ENCODE peak calls at places on chromosomes 11 and 22, in five cellular contexts. U is GM23248; H is effector memory CD4-positive, alpha-beta T cell; Q is hepatocyte; X is aorta. W is an unnamed sample. For H3K9me3 and H3K36me3, the result is how much of the 10 kb centered on the place peaks cover.

GRCh38 chr11:78057462-78058055 is 6.1 kb upstream of the THRSP start:
- DNase-seq in H (no peak), U (no peak), X (no peak), Q (no peak), W (no peak)

GRCh38 chr22:38177926-38178604 is 3.6 kb downstream of the PLA2G6 start:
- DNase-seq in X (peak), H (no peak), Q (peak), U (peak), W (peak)

GRCh38 chr11:44424841-44425240 is 114.9 kb upstream of the ALX4 start:
- DNase-seq in U (no peak), H (no peak), Q (no peak), X (no peak), W (no peak)

GRCh38 chr22:22578702-22579424 is 19.8 kb upstream of the PRAME start:
- DNase-seq in X (no peak), U (peak), H (no peak), Q (peak), W (peak)

GRCh38 chr22:40637181-40638150 is 947 bp upstream of the MRTFA start:
- DNase-seq in H (peak), X (peak), U (peak), Q (peak), W (no peak)

GRCh38 chr11:3147257-3147619 is 17.9 kb downstream of the OSBPL5 start:
- DNase-seq in Q (no peak), U (peak), X (peak), H (no peak), W (no peak)

GRCh38 chr11:20596629-20597129 is 2.7 kb upstream of the SLC6A5 start:
- DNase-seq in X (no peak), U (peak), Q (no peak), H (no peak), W (no peak)

GRCh38 chr11:75352417-75353206 is 1.2 kb upstream of the ARRB1 start:
- DNase-seq in H (peak), U (peak), Q (peak), X (peak), W (no peak)

GRCh38 chr11:20790622-20791021 is 121.2 kb downstream of the NELL1 start:
- DNase-seq in U (no peak), H (no peak), Q (no peak), X (no peak), W (no peak)

GRCh38 chr11:77065878-77066228 is 918 bp upstream of the CAPN5 start:
- DNase-seq in Q (peak), H (no peak), U (peak), X (no peak), W (no peak)

GRCh38 chr11:7651700-7652099 is 21.6 kb downstream of the CYB5R2 start:
- DNase-seq in U (no peak), Q (no peak), H (no peak), X (no peak), W (no peak)

GRCh38 chr11:120562806-120563425 is 51.4 kb downstream of the GRIK4 start:
- DNase-seq in Q (no peak), U (peak), X (peak), H (no peak), W (no peak)

GRCh38 chr11:120565436-120566155 is 54.0 kb downstream of the GRIK4 start:
- DNase-seq in Q (no peak), X (no peak), U (peak), H (no peak), W (no peak)

GRCh38 chr11:120564573-120565301 is 53.2 kb downstream of the GRIK4 start:
- DNase-seq in Q (peak), H (no peak), U (peak), X (peak), W (peak)

GRCh38 chr11:120566176-120566575 is 54.6 kb downstream of the GRIK4 start:
- DNase-seq in U (peak), X (no peak), H (no peak), Q (no peak), W (no peak)

DNA sequence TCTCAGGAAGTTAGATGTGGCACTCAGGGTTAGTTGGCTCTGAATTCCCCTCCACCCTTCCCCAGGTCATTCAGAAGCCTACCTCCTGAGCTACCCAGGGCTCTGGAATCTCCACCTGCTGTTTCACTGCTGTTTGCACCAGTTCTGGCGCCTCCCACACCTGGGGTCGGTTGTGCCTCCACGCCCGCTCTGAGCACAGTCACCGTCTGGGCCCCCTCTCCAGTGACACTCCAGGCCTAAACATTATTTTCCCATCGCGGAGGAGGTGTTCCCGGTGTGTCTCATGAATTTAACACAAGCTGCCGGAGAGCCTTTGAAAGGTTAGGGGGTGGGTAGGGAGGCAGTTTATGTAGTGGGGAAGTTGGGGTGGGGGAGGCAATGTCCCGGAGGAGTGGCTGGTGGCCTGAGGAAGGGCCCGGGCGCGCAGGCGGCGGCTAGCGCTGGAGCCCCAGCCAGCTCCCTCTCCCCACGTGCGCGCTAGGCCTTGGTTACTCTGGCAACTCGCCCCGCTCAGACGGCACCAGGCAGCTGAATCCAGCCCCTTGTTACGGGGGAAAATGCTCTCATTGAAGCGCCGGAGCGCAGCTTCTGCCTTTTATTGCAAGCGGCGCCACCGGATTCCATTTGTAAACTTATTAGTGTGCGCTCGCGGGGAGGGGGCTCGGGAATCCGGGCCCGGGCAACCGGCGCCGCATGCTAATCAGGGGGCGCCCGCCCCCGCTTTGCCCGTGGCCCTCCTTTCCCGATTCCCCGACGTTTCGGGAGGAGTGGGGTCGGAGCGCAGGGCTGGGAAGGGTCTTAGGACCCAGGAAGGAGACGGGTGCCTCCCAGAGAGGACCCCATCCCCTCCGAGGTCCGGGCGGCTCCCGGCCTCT is 52.4 kb downstream of the GRIK4 start:
- DNase-seq in X (peak), Q (peak), H (no peak), U (no peak), W (no peak)
- H3K4me3 ChIP-seq in X (peak), Q (peak), H (no peak), U (peak), W (no peak)

GRCh38 chr11:134486704-134487103 is 74.7 kb upstream of the B3GAT1 start:
- DNase-seq in H (no peak), Q (no peak), X (no peak), U (no peak), W (no peak)
- H3K9me3 ChIP-seq in H (under half), Q (under half), X (under half), U (under half), W (under half)

DNA sequence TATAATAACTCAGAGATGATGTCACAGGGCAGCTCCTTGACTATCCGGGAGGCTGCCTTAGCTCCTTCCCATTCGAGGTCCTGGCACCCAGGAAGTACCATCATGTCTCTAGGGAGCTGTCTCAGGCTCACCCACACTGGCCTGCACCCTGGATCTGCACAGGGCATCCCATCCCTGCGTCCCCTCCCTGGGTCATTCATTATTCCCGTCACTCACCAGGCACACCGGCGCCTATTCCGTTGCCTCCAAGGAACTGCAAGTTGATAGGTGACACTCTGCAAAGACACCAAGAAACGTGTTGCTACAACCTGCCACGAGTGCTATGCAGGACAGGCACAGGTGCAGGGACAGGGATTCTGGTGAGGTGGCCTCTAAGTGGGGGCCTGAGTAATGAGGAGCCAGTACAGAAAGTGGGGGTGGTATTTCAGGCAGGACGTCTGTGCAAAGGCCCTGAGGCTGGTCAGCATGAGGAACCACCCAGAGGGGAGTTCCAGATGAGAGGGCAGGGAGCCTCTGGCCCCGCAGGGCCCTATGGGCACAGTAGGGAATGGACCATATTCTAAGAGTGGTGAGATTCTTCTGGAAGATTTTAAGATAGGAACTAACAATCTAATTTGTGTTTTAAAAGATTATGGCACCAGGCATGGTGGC is 71.6 kb upstream of the SHANK2 start:
- DNase-seq in X (no peak), U (peak), Q (no peak), H (no peak), W (no peak)
- H3K36me3 ChIP-seq in X (under half), U (under half), Q (under half), H (under half), W (under half)

GRCh38 chr11:59611570-59612565 is 3.7 kb downstream of the OSBP start:
- DNase-seq in H (no peak), X (no peak), U (peak), Q (peak), W (no peak)
- H3K4me3 ChIP-seq in H (no peak), X (no peak), U (no peak), Q (no peak), W (no peak)

GRCh38 chr22:48302657-48303359 is 1524.9 kb downstream of the BRD1 start:
- DNase-seq in X (no peak), U (no peak), Q (no peak), H (no peak), W (no peak)

GRCh38 chr22:48301908-48302307 is 1525.8 kb downstream of the BRD1 start:
- DNase-seq in Q (no peak), U (no peak), H (no peak), X (no peak), W (no peak)

GRCh38 chr22:48301421-48301820 is 1526.3 kb downstream of the BRD1 start:
- DNase-seq in H (no peak), U (no peak), X (no peak), Q (no peak), W (no peak)

GRCh38 chr22:48305726-48306235 is 1521.9 kb downstream of the BRD1 start:
- DNase-seq in H (no peak), Q (no peak), U (no peak), X (no peak), W (no peak)

GRCh38 chr22:48303360-48303725 is 1524.3 kb downstream of the BRD1 start:
- DNase-seq in U (no peak), X (no peak), H (no peak), Q (no peak), W (no peak)
- H3K9me3 ChIP-seq in U (under half), X (under half), H (under half), Q (under half), W (under half)

DNA sequence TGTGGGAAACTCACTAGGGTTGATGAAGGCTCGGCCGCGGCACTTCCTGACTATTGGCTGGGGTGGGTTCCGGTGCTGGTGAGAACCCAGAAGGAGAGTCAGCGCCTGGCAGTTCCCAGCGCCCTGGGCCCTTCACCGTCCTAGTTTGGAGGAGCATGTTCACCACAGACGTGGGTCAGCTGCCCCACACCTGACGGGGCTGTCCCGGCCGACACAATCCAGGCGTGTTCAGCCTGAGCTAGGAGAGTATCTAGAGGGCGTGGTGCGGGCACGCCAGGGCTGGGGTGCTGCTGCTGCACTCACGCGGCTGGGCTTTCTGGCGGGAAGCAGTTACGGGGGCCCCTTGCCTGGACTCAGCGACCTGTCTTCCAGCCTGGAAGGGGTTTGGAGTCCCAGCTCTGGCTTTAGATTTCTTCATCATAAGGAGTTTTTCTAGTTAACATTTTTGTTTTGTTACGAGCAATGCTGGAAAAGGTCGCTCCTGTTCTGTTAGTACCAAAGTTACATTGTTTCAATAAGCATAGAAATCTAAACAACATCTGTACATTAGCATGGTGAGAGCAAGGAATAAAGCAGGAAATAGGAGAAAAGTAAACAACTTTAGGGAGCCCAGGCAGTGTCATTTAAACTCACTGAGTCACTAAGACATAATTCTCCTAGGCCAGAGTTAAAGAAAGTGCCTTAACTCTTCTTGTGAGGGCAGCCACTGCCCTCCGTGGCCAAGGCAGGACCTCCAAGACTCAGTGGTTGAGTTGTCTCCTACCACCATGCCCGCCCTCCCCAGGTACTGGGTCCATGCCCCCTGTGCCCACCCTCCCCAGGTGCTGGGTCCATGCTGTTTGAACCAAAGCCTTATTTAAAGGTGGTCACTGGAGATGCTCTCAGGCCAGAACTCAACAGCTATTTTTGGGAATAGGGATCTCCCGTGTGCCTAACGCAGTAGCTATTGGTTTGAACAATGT is 12.1 kb upstream of the ADORA2A start:
- DNase-seq in X (no peak), Q (no peak), U (no peak), H (no peak), W (no peak)
- H3K36me3 ChIP-seq in X (under half), Q (under half), U (under half), H (under half), W (under half)

DNA sequence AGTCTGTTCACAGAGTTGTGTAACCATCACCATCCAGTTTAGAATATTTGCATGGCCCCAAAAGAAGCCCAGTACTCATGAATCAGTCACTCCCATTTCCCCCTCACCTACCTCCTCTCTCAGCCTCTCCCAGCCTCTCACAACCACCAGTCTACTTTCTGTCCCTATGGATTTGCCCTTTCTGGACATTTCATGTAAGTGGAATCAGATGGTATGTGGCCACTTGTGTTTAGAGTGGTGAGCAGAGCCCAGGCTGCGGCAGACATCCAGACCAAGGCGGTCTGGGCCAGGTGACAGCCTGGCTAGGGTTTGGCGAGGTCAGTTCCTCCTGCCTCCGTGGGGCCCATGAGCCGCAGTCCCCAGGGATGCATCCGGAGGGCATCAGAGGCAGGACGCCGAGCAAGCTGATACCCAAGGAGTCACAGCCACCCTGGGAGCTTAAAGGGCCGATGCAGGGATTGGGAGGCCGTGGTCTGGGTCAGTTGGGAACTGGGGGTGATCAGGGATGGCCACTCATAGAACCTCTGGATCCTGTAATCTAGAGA is 53.3 kb upstream of the CLDN5 start:
- DNase-seq in X (no peak), Q (no peak), H (no peak), U (no peak), W (no peak)
- H3K4me3 ChIP-seq in X (no peak), Q (no peak), H (no peak), U (no peak), W (no peak)

GRCh38 chr22:49199224-49199623 is 628.4 kb downstream of the BRD1 start:
- DNase-seq in X (no peak), H (no peak), U (no peak), Q (no peak), W (no peak)
- H3K9me3 ChIP-seq in X (under half), H (under half), U (under half), Q (under half), W (under half)

DNA sequence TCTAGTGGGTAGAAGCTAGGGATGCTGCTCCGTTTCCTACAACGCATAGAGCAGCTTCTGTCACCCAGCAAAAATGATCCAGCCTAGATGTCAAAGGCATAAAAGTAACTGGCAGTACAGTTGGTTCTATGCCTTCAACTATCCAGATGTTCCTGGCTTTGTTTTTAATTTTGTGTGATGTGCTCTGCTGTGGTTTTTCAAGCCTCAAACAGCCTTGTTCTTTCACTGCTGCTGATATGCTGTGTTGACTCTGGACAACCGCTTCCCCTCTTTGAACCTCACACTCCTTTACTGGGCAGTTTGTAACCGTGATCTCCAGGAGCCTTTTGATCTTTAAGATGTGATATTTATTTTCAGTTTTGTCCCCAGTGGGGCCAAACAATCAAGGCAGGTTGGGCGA is 116.4 kb downstream of the SEZ6L start:
- DNase-seq in H (no peak), Q (no peak), U (no peak), X (no peak), W (no peak)
- H3K36me3 ChIP-seq in H (under half), Q (under half), U (under half), X (under half), W (under half)